ENCODE peak calls at places on chromosomes 6 and 20, in nine cellular contexts. Q is cardiac fibroblast; G is CD4-positive, alpha-beta T cell; N is lower lobe of right lung; Y is mammary epithelial cell; D is neural crest cell; O is breast epithelium; P is psoas muscle; U is endothelial cell. L is an unnamed sample.

GRCh38 chr6:105810105-105810921 is 275.8 kb upstream of the PRDM1 start:
- DNase-seq in Y (peak; percentile 93), U (no peak), P (peak; percentile 27), Q (peak; percentile 53), D (no peak), G (no peak), N (peak; percentile 48), O (no peak), L (no peak)

GRCh38 chr6:153027480-153027879 is 25.0 kb upstream of the MTRF1L start:
- DNase-seq in U (no peak), N (no peak), O (no peak), P (no peak), Q (no peak), G (no peak), Y (no peak), D (no peak), L (no peak)

GRCh38 chr6:33896391-33897192 is 92.8 kb upstream of the MLN start:
- DNase-seq in N (no peak), P (no peak), Y (no peak), O (no peak), D (no peak), Q (peak; percentile 9), U (no peak), G (no peak), L (no peak)

GRCh38 chr6:121645100-121645745 is 209.8 kb downstream of the GJA1 start:
- DNase-seq in P (no peak), O (no peak), G (no peak), D (no peak), N (no peak), U (no peak), Q (no peak), Y (no peak), L (no peak)

GRCh38 chr6:48671506-48671905 is 560.5 kb upstream of the PTCHD4 start:
- DNase-seq in Q (peak; percentile 11), U (no peak), O (no peak), P (no peak), D (no peak), G (no peak), N (no peak), Y (peak; percentile 9), L (no peak)

GRCh38 chr6:81938014-81938761 is 185.7 kb upstream of the TENT5A start:
- DNase-seq in Y (peak; percentile 97), O (no peak), N (no peak), G (no peak), U (no peak), Q (peak; percentile 79), P (no peak), D (no peak), L (no peak)

GRCh38 chr6:44576132-44576601 is 188.7 kb downstream of the CDC5L start:
- DNase-seq in D (no peak), Q (peak; percentile 61), N (no peak), Y (peak; percentile 8), P (no peak), U (no peak), G (no peak), O (no peak), L (no peak)

GRCh38 chr20:24957326-24957996 is 8.4 kb downstream of the CST7 start:
- DNase-seq in P (no peak), U (no peak), O (no peak), Y (no peak), Q (no peak), G (no peak), D (no peak), N (peak; percentile 36), L (no peak)

GRCh38 chr6:73264446-73264845 is 1.4 kb upstream of the KHDC1 start:
- DNase-seq in N (no peak), Y (peak; percentile 97), D (no peak), P (no peak), Q (no peak), G (no peak), O (no peak), U (no peak), L (no peak)

GRCh38 chr6:73263570-73263909 is 544 bp upstream of the KHDC1 start:
- DNase-seq in D (no peak), Y (peak; percentile 2), P (no peak), O (no peak), N (no peak), Q (no peak), G (no peak), U (no peak), L (no peak)

GRCh38 chr6:73258721-73259120 is 4.3 kb downstream of the KHDC1 start:
- DNase-seq in O (no peak), Q (no peak), D (no peak), P (no peak), Y (no peak), G (no peak), N (no peak), U (no peak), L (no peak)

DNA sequence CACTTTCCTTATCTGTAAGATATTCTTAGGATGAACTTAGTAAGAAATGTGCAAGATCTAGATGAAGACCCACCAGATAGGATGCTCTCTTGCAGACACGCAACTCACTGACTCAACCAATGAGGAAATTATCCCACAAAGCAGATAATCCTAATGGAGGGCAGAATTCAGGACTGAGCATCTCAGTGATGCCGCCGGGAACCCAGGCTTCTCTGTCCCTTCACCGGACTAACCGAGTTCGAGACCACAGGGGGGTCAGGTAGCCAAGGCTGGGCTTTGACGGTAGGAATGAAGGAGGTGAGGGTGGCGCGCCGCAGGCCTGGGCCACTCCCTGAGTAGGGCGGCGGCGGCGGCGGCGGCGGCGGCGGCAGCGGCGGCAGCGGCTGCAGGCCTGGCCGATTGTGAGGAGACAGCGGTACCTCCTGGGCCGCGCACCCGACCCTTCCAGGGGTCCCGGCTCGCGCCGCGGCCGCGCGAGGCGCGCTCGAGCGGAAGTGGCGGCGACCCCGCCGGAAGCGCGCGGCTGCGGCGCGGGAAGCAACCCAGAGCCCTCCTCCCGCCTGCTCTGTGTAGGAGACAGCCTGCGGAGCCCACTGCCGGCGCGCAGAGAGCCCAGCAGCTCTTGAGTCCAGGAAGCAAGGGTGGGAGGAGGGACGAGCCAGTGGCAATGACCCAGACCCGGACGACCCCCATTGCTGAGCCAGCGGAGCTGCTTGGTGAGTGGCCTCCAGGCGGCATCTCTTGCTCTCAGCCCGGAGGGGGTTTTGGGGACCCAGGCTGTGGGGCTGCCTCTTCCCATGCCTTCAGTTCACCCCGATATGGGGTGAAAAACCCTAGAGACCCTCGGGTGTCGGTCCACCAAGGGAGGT is at the start of gene KHDC1:
- DNase-seq in U (peak; percentile 58), D (peak; percentile 58), P (peak; percentile 40), Q (peak; percentile 61), N (peak; percentile 58), G (peak; percentile 57), O (no peak), Y (peak; percentile 23), L (peak; percentile 57)
- TF ChIP-seq CTCF in U (no peak), D (no peak), P (no peak), Q (peak; percentile 5), N (no peak), G (no peak), O (no peak), Y (peak; percentile 7), L (no peak)

DNA sequence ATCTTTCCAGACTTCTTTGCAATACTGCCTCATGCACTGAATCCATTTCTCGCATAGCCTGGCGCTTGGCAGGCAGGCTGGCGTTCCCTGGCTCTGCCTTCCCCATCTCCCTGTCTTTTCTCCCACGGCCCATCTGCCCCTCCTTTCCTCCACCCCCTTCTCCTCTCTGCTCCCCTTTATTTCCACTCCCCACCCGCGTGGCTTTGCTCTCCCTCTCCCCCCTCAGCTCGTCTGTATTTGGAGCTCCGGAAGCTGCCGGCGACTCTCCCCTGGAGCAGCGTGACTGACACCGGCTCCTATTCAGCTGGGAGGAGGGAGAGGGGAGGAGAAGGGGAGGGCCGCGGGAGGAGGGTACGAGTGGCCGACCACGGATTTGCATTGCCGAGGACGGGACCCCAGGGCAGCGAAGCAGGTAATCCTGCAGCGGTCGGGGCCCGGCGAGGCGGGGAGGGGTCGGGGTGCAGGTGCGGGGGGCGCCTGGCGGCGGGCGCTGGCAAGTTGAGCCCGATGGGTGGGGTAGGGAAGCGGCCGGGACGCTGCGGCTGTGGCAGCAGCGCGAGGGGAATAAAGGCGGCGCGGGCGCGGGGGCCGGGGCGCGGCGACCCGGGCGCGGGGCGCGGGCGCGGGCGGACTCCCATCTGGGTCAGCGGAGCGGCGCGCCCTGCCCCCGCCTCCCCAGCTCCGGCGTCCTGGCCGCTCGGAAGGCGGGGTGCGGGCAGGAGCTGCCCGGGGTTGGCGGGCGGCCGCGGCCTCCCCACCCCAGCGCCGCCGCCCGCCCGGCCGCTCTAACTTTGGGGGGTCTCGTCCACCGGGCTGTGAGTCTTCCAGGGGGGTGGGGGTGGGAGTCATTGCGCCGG is at the start of gene CAP2:
- DNase-seq in N (peak; percentile 64), Y (peak; percentile 62), D (peak; percentile 69), U (peak; percentile 37), Q (peak; percentile 60), G (no peak), P (peak; percentile 74), O (peak; percentile 61), L (peak; percentile 48)
- TF ChIP-seq CTCF in N (no peak), Y (peak; percentile 11), D (no peak), U (no peak), Q (no peak), G (no peak), P (no peak), O (no peak), L (no peak)

GRCh38 chr6:53737746-53738145 is 57.1 kb upstream of the LRRC1 start:
- DNase-seq in Q (no peak), D (no peak), N (no peak), P (no peak), Y (no peak), U (no peak), O (no peak), G (no peak), L (no peak)

GRCh38 chr6:53731906-53732636 is 62.7 kb upstream of the LRRC1 start:
- DNase-seq in Y (no peak), O (no peak), P (no peak), Q (no peak), D (no peak), N (no peak), U (no peak), G (no peak), L (no peak)

GRCh38 chr6:53735896-53736295 is 58.9 kb upstream of the LRRC1 start:
- DNase-seq in U (no peak), P (no peak), G (no peak), O (no peak), Q (no peak), D (no peak), N (no peak), Y (no peak), L (no peak)

GRCh38 chr6:53730767-53731166 is 64.0 kb upstream of the LRRC1 start:
- DNase-seq in O (no peak), Q (no peak), N (no peak), G (no peak), Y (no peak), U (no peak), P (no peak), D (no peak), L (no peak)

GRCh38 chr6:53734473-53735299 is 60.1 kb upstream of the LRRC1 start:
- DNase-seq in D (peak; percentile 11), Y (peak; percentile 93), O (no peak), Q (peak; percentile 50), U (peak; percentile 38), G (peak; percentile 4), P (no peak), N (peak; percentile 52), L (no peak)
- TF ChIP-seq CTCF in D (peak; percentile 53), Y (peak; percentile 61), O (no peak), Q (peak; percentile 40), U (peak; percentile 22), G (peak; percentile 28), P (no peak), N (peak; percentile 42), L (no peak)

DNA sequence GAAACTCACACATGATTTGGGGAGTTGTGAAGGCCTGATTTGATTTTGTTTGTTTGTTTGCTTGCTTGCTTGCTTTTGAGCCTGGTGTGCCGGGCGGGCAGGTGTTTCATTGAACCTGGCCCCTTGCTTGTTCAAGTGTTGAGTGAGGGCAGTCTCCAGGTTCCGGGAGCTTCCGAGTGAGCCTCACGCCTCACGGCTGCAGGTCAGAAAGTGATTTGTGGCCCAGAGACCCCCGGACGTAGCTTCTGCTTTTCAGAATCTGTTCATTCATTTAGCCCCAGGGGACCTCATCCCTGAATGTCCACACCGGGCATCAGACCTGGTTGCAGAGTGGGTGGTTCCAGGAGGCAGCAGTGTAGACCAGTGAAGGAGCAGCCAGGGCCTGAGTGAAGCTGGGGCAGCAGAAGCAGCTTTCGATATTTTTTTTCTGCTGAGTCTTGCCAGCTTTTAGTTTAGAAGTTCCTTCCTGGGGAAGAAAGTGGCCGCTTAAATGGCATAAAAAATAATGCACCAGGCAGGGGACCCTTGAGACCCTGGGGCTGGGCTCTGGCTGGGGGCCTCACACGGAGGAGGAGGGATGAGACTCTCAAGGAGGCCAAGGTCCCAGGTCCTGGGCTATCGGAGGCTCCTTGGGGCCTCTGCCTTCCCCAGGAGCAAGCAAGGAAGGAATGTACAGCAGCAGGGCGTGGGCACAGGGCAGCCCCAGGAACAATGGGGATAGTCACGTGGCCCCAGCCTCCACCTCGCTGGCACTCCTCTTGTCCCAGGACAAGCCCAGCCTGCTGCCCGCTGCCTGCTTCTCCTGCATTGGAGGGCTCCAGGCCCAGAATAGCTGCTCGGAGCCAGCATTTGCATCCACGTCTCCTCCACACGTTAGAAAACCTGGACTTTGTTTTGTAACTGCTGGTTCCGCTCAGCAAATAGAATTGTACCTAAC is 89.2 kb upstream of the BHLHE23 start:
- DNase-seq in G (no peak), D (no peak), Q (no peak), N (peak; percentile 34), Y (no peak), O (peak; percentile 25), P (no peak), U (no peak), L (peak; percentile 5)
- TF ChIP-seq CTCF in G (no peak), D (no peak), Q (no peak), N (no peak), Y (no peak), O (no peak), P (no peak), U (no peak), L (no peak)

L was measured in mesothelial cell of epicardium.